ENCODE peak calls at places on chromosome 5, in eight cellular contexts. R, S, U, A, Y, G, B and Q are unnamed samples.

GRCh38 chr5:18992264-18992663 is 995.7 kb downstream of the CDH18 start:
- DNase-seq in R (no peak), S (no peak), U (no peak), A (no peak), Y (peak), G (no peak), B (no peak), Q (no peak)

GRCh38 chr5:1381370-1382247 is 36.7 kb upstream of the CLPTM1L start:
- DNase-seq in R (no peak), S (no peak), U (peak), A (no peak), Y (no peak), G (no peak), B (no peak), Q (no peak)

GRCh38 chr5:131533844-131534243 is 101.2 kb downstream of the RAPGEF6 start:
- DNase-seq in R (no peak), S (no peak), U (no peak), A (no peak), Y (no peak), G (no peak), B (no peak), Q (no peak)

GRCh38 chr5:167011196-167011595 is 1280.2 kb upstream of the WWC1 start:
- DNase-seq in R (no peak), S (no peak), U (no peak), A (no peak), Y (no peak), G (no peak), B (no peak), Q (no peak)

GRCh38 chr5:151093476-151093889 is 12.6 kb upstream of the TNIP1 start:
- DNase-seq in R (no peak), S (peak), U (no peak), A (peak), Y (peak), G (no peak), B (no peak), Q (peak)

GRCh38 chr5:33313150-33313549 is 127.6 kb upstream of the TARS1 start:
- DNase-seq in R (no peak), S (peak), U (no peak), A (peak), Y (peak), G (no peak), B (peak), Q (peak)

GRCh38 chr5:59020611-59021285 is 437.9 kb downstream of the RAB3C start:
- DNase-seq in R (no peak), S (peak), U (no peak), A (peak), Y (peak), G (no peak), B (peak), Q (no peak)

GRCh38 chr5:76582252-76583162 is 40.7 kb downstream of the F2RL2 start:
- DNase-seq in R (no peak), S (peak), U (no peak), A (peak), Y (peak), G (no peak), B (no peak), Q (peak)

GRCh38 chr5:155004138-155004744 is 9.3 kb upstream of the KIF4B start:
- DNase-seq in R (peak), S (no peak), U (no peak), A (peak), Y (peak), G (no peak), B (no peak), Q (peak)

GRCh38 chr5:87266914-87267573 is 639 bp upstream of the RASA1 start:
- DNase-seq in R (no peak), S (no peak), U (no peak), A (no peak), Y (no peak), G (no peak), B (no peak), Q (no peak)

GRCh38 chr5:60395712-60396329 is 304.1 kb downstream of the DEPDC1B start:
- DNase-seq in R (no peak), S (no peak), U (no peak), A (no peak), Y (no peak), G (no peak), B (no peak), Q (peak)
- TF ChIP-seq CTCF in R (no peak), S (peak), U (no peak), A (peak), Y (peak), G (no peak), B (no peak), Q (no peak)

GRCh38 chr5:91243286-91243685 is 139.8 kb downstream of the ARRDC3 start:
- DNase-seq in R (no peak), S (no peak), U (no peak), A (no peak), Y (no peak), G (no peak), B (no peak), Q (no peak)

GRCh38 chr5:91244380-91245073 is 138.6 kb downstream of the ARRDC3 start:
- DNase-seq in R (no peak), S (no peak), U (no peak), A (no peak), Y (no peak), G (no peak), B (no peak), Q (no peak)

GRCh38 chr5:91243859-91244258 is 139.3 kb downstream of the ARRDC3 start:
- DNase-seq in R (no peak), S (no peak), U (no peak), A (no peak), Y (no peak), G (no peak), B (no peak), Q (no peak)

GRCh38 chr5:91245074-91245452 is 138.1 kb downstream of the ARRDC3 start:
- DNase-seq in R (no peak), S (no peak), U (no peak), A (no peak), Y (no peak), G (no peak), B (no peak), Q (no peak)

GRCh38 chr5:91245871-91246270 is 137.2 kb downstream of the ARRDC3 start:
- DNase-seq in R (no peak), S (peak), U (no peak), A (no peak), Y (no peak), G (no peak), B (no peak), Q (peak)
- TF ChIP-seq CTCF in R (no peak), S (peak), U (no peak), A (no peak), Y (no peak), G (no peak), B (no peak), Q (peak)

DNA sequence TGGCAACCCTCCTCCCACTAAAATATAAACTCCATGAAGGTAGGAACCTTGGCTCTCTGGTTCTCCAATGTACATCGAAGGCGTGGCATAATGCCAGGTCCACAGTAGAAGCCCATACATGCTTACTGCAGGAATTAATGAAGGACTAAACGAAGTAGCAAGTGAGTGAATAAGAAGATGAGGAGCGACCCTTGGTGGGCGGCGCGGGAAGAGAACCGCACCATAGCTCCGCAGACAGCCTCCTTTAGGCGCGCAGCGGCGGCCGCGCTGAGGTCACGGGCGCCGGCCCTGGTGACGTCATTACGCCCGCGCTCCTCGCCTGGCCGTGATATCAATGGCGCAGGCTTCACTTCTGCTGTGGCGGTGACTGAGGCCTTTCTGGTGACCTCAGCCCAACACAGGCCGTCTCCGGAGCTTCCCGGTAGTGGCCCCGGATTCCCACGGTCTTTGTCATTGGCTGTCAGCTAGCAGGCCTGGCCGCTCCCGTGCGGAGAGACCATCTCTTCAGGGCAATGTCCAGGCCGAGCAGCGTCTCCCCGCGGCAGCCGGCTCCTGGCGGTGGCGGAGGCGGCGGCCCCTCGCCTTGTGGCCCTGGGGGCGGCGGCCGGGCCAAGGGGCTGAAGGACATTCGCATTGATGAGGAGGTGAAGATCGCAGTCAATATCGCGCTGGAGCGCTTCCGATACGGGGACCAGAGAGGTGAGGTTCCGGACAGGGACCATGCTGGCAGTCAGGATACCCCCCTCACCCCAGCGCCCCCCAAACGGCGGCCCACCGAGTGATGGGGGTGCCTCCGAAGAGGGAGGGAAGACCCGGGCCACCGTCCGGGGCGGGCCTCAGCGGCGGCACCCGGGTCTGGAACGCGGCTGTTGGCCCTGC is at the start of gene YTHDC2:
- DNase-seq in R (peak), S (peak), U (peak), A (peak), Y (peak), G (peak), B (peak), Q (peak)
- TF ChIP-seq CTCF in R (peak), S (peak), U (no peak), A (peak), Y (peak), G (no peak), B (no peak), Q (peak)

GRCh38 chr5:147371290-147371689 is 136.5 kb downstream of the STK32A start:
- DNase-seq in R (no peak), S (no peak), U (no peak), A (no peak), Y (no peak), G (no peak), B (no peak), Q (no peak)

GRCh38 chr5:147373328-147373727 is 136.5 kb downstream of the DPYSL3 start:
- DNase-seq in R (no peak), S (no peak), U (no peak), A (no peak), Y (no peak), G (no peak), B (no peak), Q (no peak)

DNA sequence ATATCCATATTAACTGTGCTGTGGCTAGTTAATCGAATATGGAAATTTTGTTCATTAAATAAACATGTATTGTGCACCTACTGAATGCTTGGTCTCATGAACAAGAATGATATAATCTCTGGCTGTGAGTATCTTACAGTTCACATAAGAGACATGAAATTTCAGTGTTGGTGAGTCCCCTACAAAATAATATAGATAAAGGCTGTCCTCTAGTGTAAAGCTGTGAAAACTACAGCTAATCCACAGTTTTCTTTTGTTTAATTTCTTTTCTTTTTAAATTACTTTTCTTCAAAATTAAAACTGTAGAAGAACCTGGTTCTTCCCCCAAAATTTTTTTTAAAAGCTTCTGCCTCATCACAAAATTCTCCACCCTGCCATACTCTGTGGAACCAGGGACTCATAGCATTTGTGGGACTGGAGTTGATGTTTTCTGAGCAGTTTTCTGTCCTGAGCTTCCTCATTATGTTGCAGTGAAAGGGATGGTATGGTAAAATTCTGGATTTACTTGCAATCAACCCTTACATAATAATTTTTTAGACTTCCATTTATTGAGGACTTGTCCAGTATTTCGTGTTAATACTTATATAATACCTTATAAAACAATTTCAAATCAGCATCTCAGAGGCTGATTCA is 135.0 kb downstream of the STK32A start:
- DNase-seq in R (no peak), S (peak), U (no peak), A (no peak), Y (peak), G (no peak), B (no peak), Q (peak)
- TF ChIP-seq CTCF in R (peak), S (peak), U (no peak), A (peak), Y (peak), G (peak), B (peak), Q (peak)

GRCh38 chr5:88727705-88728313 is 155.2 kb downstream of the MEF2C start:
- DNase-seq in R (no peak), S (peak), U (no peak), A (no peak), Y (peak), G (no peak), B (no peak), Q (peak)

GRCh38 chr5:88722546-88722945 is 160.4 kb downstream of the MEF2C start:
- DNase-seq in R (peak), S (no peak), U (no peak), A (no peak), Y (no peak), G (no peak), B (no peak), Q (no peak)

GRCh38 chr5:88719434-88719833 is 163.6 kb downstream of the MEF2C start:
- DNase-seq in R (no peak), S (no peak), U (no peak), A (no peak), Y (peak), G (no peak), B (no peak), Q (no peak)

GRCh38 chr5:88729476-88730182 is 153.4 kb downstream of the MEF2C start:
- DNase-seq in R (peak), S (peak), U (no peak), A (peak), Y (peak), G (no peak), B (peak), Q (peak)

GRCh38 chr5:88724201-88724600 is 158.8 kb downstream of the MEF2C start:
- DNase-seq in R (no peak), S (peak), U (no peak), A (peak), Y (peak), G (no peak), B (no peak), Q (peak)
- TF ChIP-seq CTCF in R (no peak), S (peak), U (no peak), A (peak), Y (peak), G (no peak), B (no peak), Q (peak)